ENCODE peak calls at places on chromosomes 1 and 21, in nine cellular contexts. One of them, this sample, is unnamed.

GRCh38 chr21:43916076-43916475 is 51.1 kb downstream of the AGPAT3 start:
- DNase-seq in left colon: no peak
- DNase-seq in GM13976: no peak
- DNase-seq in hippocampal formation: no peak
- DNase-seq in SHP77: no peak
- DNase-seq in activated CD4-positive, alpha-beta T cell treated with anti-CD3 and anti-CD28 coated beads, Interleukin-2, amount 10 ng/mL, durations not matched to agents 7 days and 5 days: no peak
- DNase-seq in T-helper 9 cell: no peak
- DNase-seq in stimulated activated CD8-positive, alpha-beta memory T cell treated with anti-CD3 and anti-CD28 coated beads, Interleukin-15, amount 100 ng/mL, for 24 hours: no peak
- DNase-seq in B cell: no peak
- DNase-seq in this sample: no peak

GRCh38 chr1:167082511-167083027 is 7.6 kb downstream of the GPA33 start:
- DNase-seq in activated CD4-positive, alpha-beta T cell treated with anti-CD3 and anti-CD28 coated beads, Interleukin-2, amount 10 ng/mL, durations not matched to agents 7 days and 5 days: no peak
- DNase-seq in SHP77: no peak
- DNase-seq in GM13976: no peak
- DNase-seq in T-helper 9 cell: no peak
- DNase-seq in B cell: no peak
- DNase-seq in hippocampal formation: no peak
- DNase-seq in stimulated activated CD8-positive, alpha-beta memory T cell treated with anti-CD3 and anti-CD28 coated beads, Interleukin-15, amount 100 ng/mL, for 24 hours: no peak
- DNase-seq in left colon: peak
- DNase-seq in this sample: no peak

GRCh38 chr1:153608742-153609584 is 4.0 kb downstream of the S100A16 start:
- DNase-seq in hippocampal formation: peak
- DNase-seq in T-helper 9 cell: no peak
- DNase-seq in SHP77: no peak
- DNase-seq in GM13976: no peak
- DNase-seq in left colon: peak
- DNase-seq in B cell: no peak
- DNase-seq in activated CD4-positive, alpha-beta T cell treated with anti-CD3 and anti-CD28 coated beads, Interleukin-2, amount 10 ng/mL, durations not matched to agents 7 days and 5 days: no peak
- DNase-seq in stimulated activated CD8-positive, alpha-beta memory T cell treated with anti-CD3 and anti-CD28 coated beads, Interleukin-15, amount 100 ng/mL, for 24 hours: no peak
- DNase-seq in this sample: no peak

GRCh38 chr1:212215910-212216309 is 69.3 kb upstream of the PPP2R5A start:
- DNase-seq in left colon: no peak
- DNase-seq in stimulated activated CD8-positive, alpha-beta memory T cell treated with anti-CD3 and anti-CD28 coated beads, Interleukin-15, amount 100 ng/mL, for 24 hours: no peak
- DNase-seq in GM13976: no peak
- DNase-seq in B cell: no peak
- DNase-seq in hippocampal formation: no peak
- DNase-seq in activated CD4-positive, alpha-beta T cell treated with anti-CD3 and anti-CD28 coated beads, Interleukin-2, amount 10 ng/mL, durations not matched to agents 7 days and 5 days: no peak
- DNase-seq in SHP77: no peak
- DNase-seq in T-helper 9 cell: no peak
- DNase-seq in this sample: no peak

GRCh38 chr1:233613252-233614172 is at the start of gene KCNK1:
- DNase-seq in stimulated activated CD8-positive, alpha-beta memory T cell treated with anti-CD3 and anti-CD28 coated beads, Interleukin-15, amount 100 ng/mL, for 24 hours: no peak
- DNase-seq in T-helper 9 cell: no peak
- DNase-seq in SHP77: no peak
- DNase-seq in left colon: peak
- DNase-seq in activated CD4-positive, alpha-beta T cell treated with anti-CD3 and anti-CD28 coated beads, Interleukin-2, amount 10 ng/mL, durations not matched to agents 7 days and 5 days: no peak
- DNase-seq in GM13976: peak
- DNase-seq in B cell: no peak
- DNase-seq in hippocampal formation: no peak
- DNase-seq in this sample: peak

GRCh38 chr1:207049974-207050391 is 1.0 kb downstream of the YOD1 start:
- DNase-seq in B cell: peak
- DNase-seq in GM13976: peak
- DNase-seq in hippocampal formation: peak
- DNase-seq in SHP77: peak
- DNase-seq in T-helper 9 cell: peak
- DNase-seq in stimulated activated CD8-positive, alpha-beta memory T cell treated with anti-CD3 and anti-CD28 coated beads, Interleukin-15, amount 100 ng/mL, for 24 hours: no peak
- DNase-seq in left colon: no peak
- DNase-seq in activated CD4-positive, alpha-beta T cell treated with anti-CD3 and anti-CD28 coated beads, Interleukin-2, amount 10 ng/mL, durations not matched to agents 7 days and 5 days: peak
- DNase-seq in this sample: peak

GRCh38 chr1:219529116-219529515 is 83.8 kb downstream of the ZC3H11B start:
- DNase-seq in B cell: no peak
- DNase-seq in GM13976: no peak
- DNase-seq in T-helper 9 cell: no peak
- DNase-seq in left colon: no peak
- DNase-seq in stimulated activated CD8-positive, alpha-beta memory T cell treated with anti-CD3 and anti-CD28 coated beads, Interleukin-15, amount 100 ng/mL, for 24 hours: no peak
- DNase-seq in SHP77: no peak
- DNase-seq in activated CD4-positive, alpha-beta T cell treated with anti-CD3 and anti-CD28 coated beads, Interleukin-2, amount 10 ng/mL, durations not matched to agents 7 days and 5 days: no peak
- DNase-seq in hippocampal formation: no peak
- DNase-seq in this sample: no peak

GRCh38 chr1:63103682-63104081 is 218.7 kb upstream of the FOXD3 start:
- DNase-seq in T-helper 9 cell: no peak
- DNase-seq in GM13976: no peak
- DNase-seq in activated CD4-positive, alpha-beta T cell treated with anti-CD3 and anti-CD28 coated beads, Interleukin-2, amount 10 ng/mL, durations not matched to agents 7 days and 5 days: no peak
- DNase-seq in hippocampal formation: no peak
- DNase-seq in B cell: no peak
- DNase-seq in SHP77: no peak
- DNase-seq in left colon: no peak
- DNase-seq in stimulated activated CD8-positive, alpha-beta memory T cell treated with anti-CD3 and anti-CD28 coated beads, Interleukin-15, amount 100 ng/mL, for 24 hours: no peak
- DNase-seq in this sample: no peak

GRCh38 chr1:183227963-183228649 is 42.0 kb downstream of the LAMC2 start:
- DNase-seq in SHP77: peak
- DNase-seq in GM13976: peak
- DNase-seq in stimulated activated CD8-positive, alpha-beta memory T cell treated with anti-CD3 and anti-CD28 coated beads, Interleukin-15, amount 100 ng/mL, for 24 hours: no peak
- DNase-seq in left colon: no peak
- DNase-seq in activated CD4-positive, alpha-beta T cell treated with anti-CD3 and anti-CD28 coated beads, Interleukin-2, amount 10 ng/mL, durations not matched to agents 7 days and 5 days: peak
- DNase-seq in B cell: no peak
- DNase-seq in hippocampal formation: no peak
- DNase-seq in T-helper 9 cell: no peak
- DNase-seq in this sample: peak

GRCh38 chr21:29053011-29053553 is 20.4 kb downstream of the CCT8 start:
- DNase-seq in stimulated activated CD8-positive, alpha-beta memory T cell treated with anti-CD3 and anti-CD28 coated beads, Interleukin-15, amount 100 ng/mL, for 24 hours: no peak
- DNase-seq in hippocampal formation: no peak
- DNase-seq in activated CD4-positive, alpha-beta T cell treated with anti-CD3 and anti-CD28 coated beads, Interleukin-2, amount 10 ng/mL, durations not matched to agents 7 days and 5 days: no peak
- DNase-seq in SHP77: no peak
- DNase-seq in T-helper 9 cell: no peak
- DNase-seq in B cell: no peak
- DNase-seq in GM13976: no peak
- DNase-seq in left colon: no peak
- DNase-seq in this sample: no peak

GRCh38 chr21:34889287-34889536 is 159.9 kb downstream of the RUNX1 start:
- DNase-seq in T-helper 9 cell: peak
- DNase-seq in left colon: peak
- DNase-seq in SHP77: peak
- DNase-seq in GM13976: no peak
- DNase-seq in hippocampal formation: no peak
- DNase-seq in activated CD4-positive, alpha-beta T cell treated with anti-CD3 and anti-CD28 coated beads, Interleukin-2, amount 10 ng/mL, durations not matched to agents 7 days and 5 days: peak
- DNase-seq in stimulated activated CD8-positive, alpha-beta memory T cell treated with anti-CD3 and anti-CD28 coated beads, Interleukin-15, amount 100 ng/mL, for 24 hours: no peak
- DNase-seq in B cell: no peak
- DNase-seq in this sample: peak

GRCh38 chr21:36694041-36694515 is 4.8 kb upstream of the SIM2 start:
- DNase-seq in stimulated activated CD8-positive, alpha-beta memory T cell treated with anti-CD3 and anti-CD28 coated beads, Interleukin-15, amount 100 ng/mL, for 24 hours: no peak
- DNase-seq in hippocampal formation: no peak
- DNase-seq in B cell: no peak
- DNase-seq in activated CD4-positive, alpha-beta T cell treated with anti-CD3 and anti-CD28 coated beads, Interleukin-2, amount 10 ng/mL, durations not matched to agents 7 days and 5 days: no peak
- DNase-seq in SHP77: no peak
- DNase-seq in GM13976: peak
- DNase-seq in T-helper 9 cell: no peak
- DNase-seq in left colon: no peak
- DNase-seq in this sample: no peak

GRCh38 chr21:44298301-44298700 is 1.6 kb upstream of the PFKL start:
- DNase-seq in left colon: no peak
- DNase-seq in hippocampal formation: no peak
- DNase-seq in GM13976: no peak
- DNase-seq in SHP77: no peak
- DNase-seq in activated CD4-positive, alpha-beta T cell treated with anti-CD3 and anti-CD28 coated beads, Interleukin-2, amount 10 ng/mL, durations not matched to agents 7 days and 5 days: peak
- DNase-seq in stimulated activated CD8-positive, alpha-beta memory T cell treated with anti-CD3 and anti-CD28 coated beads, Interleukin-15, amount 100 ng/mL, for 24 hours: no peak
- DNase-seq in B cell: no peak
- DNase-seq in T-helper 9 cell: no peak
- DNase-seq in this sample: no peak

GRCh38 chr1:229758101-229759036 is 132.3 kb downstream of the URB2 start:
- DNase-seq in stimulated activated CD8-positive, alpha-beta memory T cell treated with anti-CD3 and anti-CD28 coated beads, Interleukin-15, amount 100 ng/mL, for 24 hours: no peak
- DNase-seq in hippocampal formation: no peak
- DNase-seq in left colon: no peak
- DNase-seq in T-helper 9 cell: no peak
- DNase-seq in SHP77: no peak
- DNase-seq in activated CD4-positive, alpha-beta T cell treated with anti-CD3 and anti-CD28 coated beads, Interleukin-2, amount 10 ng/mL, durations not matched to agents 7 days and 5 days: no peak
- DNase-seq in B cell: no peak
- DNase-seq in GM13976: no peak
- DNase-seq in this sample: no peak

GRCh38 chr1:201038537-201038936 is 15.0 kb upstream of the KIF21B start:
- DNase-seq in stimulated activated CD8-positive, alpha-beta memory T cell treated with anti-CD3 and anti-CD28 coated beads, Interleukin-15, amount 100 ng/mL, for 24 hours: no peak
- DNase-seq in hippocampal formation: no peak
- DNase-seq in T-helper 9 cell: no peak
- DNase-seq in left colon: no peak
- DNase-seq in SHP77: no peak
- DNase-seq in GM13976: no peak
- DNase-seq in activated CD4-positive, alpha-beta T cell treated with anti-CD3 and anti-CD28 coated beads, Interleukin-2, amount 10 ng/mL, durations not matched to agents 7 days and 5 days: no peak
- DNase-seq in B cell: no peak
- DNase-seq in this sample: no peak

GRCh38 chr1:170385750-170386149 is 146.2 kb upstream of the GORAB start:
- DNase-seq in T-helper 9 cell: no peak
- DNase-seq in stimulated activated CD8-positive, alpha-beta memory T cell treated with anti-CD3 and anti-CD28 coated beads, Interleukin-15, amount 100 ng/mL, for 24 hours: no peak
- DNase-seq in B cell: no peak
- DNase-seq in GM13976: no peak
- DNase-seq in activated CD4-positive, alpha-beta T cell treated with anti-CD3 and anti-CD28 coated beads, Interleukin-2, amount 10 ng/mL, durations not matched to agents 7 days and 5 days: no peak
- DNase-seq in left colon: no peak
- DNase-seq in hippocampal formation: no peak
- DNase-seq in SHP77: no peak
- DNase-seq in this sample: no peak

GRCh38 chr1:55255901-55256300 is 40.7 kb upstream of the USP24 start:
- DNase-seq in GM13976: no peak
- DNase-seq in left colon: no peak
- DNase-seq in stimulated activated CD8-positive, alpha-beta memory T cell treated with anti-CD3 and anti-CD28 coated beads, Interleukin-15, amount 100 ng/mL, for 24 hours: no peak
- DNase-seq in hippocampal formation: no peak
- DNase-seq in SHP77: no peak
- DNase-seq in activated CD4-positive, alpha-beta T cell treated with anti-CD3 and anti-CD28 coated beads, Interleukin-2, amount 10 ng/mL, durations not matched to agents 7 days and 5 days: no peak
- DNase-seq in T-helper 9 cell: no peak
- DNase-seq in B cell: no peak
- DNase-seq in this sample: no peak

GRCh38 chr1:239550178-239550577 is 163.8 kb downstream of the CHRM3 start:
- DNase-seq in left colon: no peak
- DNase-seq in T-helper 9 cell: no peak
- DNase-seq in stimulated activated CD8-positive, alpha-beta memory T cell treated with anti-CD3 and anti-CD28 coated beads, Interleukin-15, amount 100 ng/mL, for 24 hours: no peak
- DNase-seq in SHP77: no peak
- DNase-seq in B cell: no peak
- DNase-seq in GM13976: no peak
- DNase-seq in hippocampal formation: no peak
- DNase-seq in activated CD4-positive, alpha-beta T cell treated with anti-CD3 and anti-CD28 coated beads, Interleukin-2, amount 10 ng/mL, durations not matched to agents 7 days and 5 days: no peak
- DNase-seq in this sample: no peak

GRCh38 chr1:145696630-145696960 is 10.6 kb downstream of the PDZK1 start:
- DNase-seq in B cell: no peak
- DNase-seq in left colon: no peak
- DNase-seq in SHP77: no peak
- DNase-seq in hippocampal formation: no peak
- DNase-seq in GM13976: no peak
- DNase-seq in activated CD4-positive, alpha-beta T cell treated with anti-CD3 and anti-CD28 coated beads, Interleukin-2, amount 10 ng/mL, durations not matched to agents 7 days and 5 days: no peak
- DNase-seq in stimulated activated CD8-positive, alpha-beta memory T cell treated with anti-CD3 and anti-CD28 coated beads, Interleukin-15, amount 100 ng/mL, for 24 hours: no peak
- DNase-seq in T-helper 9 cell: no peak
- DNase-seq in this sample: no peak

GRCh38 chr21:30102881-30103280 is 63.7 kb downstream of the CLDN17 start:
- DNase-seq in T-helper 9 cell: no peak
- DNase-seq in SHP77: no peak
- DNase-seq in stimulated activated CD8-positive, alpha-beta memory T cell treated with anti-CD3 and anti-CD28 coated beads, Interleukin-15, amount 100 ng/mL, for 24 hours: no peak
- DNase-seq in hippocampal formation: no peak
- DNase-seq in GM13976: no peak
- DNase-seq in activated CD4-positive, alpha-beta T cell treated with anti-CD3 and anti-CD28 coated beads, Interleukin-2, amount 10 ng/mL, durations not matched to agents 7 days and 5 days: no peak
- DNase-seq in B cell: no peak
- DNase-seq in left colon: no peak
- DNase-seq in this sample: no peak

GRCh38 chr1:109724933-109725332 is 12.9 kb downstream of the GSTM5 start:
- DNase-seq in hippocampal formation: no peak
- DNase-seq in T-helper 9 cell: no peak
- DNase-seq in activated CD4-positive, alpha-beta T cell treated with anti-CD3 and anti-CD28 coated beads, Interleukin-2, amount 10 ng/mL, durations not matched to agents 7 days and 5 days: no peak
- DNase-seq in GM13976: no peak
- DNase-seq in left colon: no peak
- DNase-seq in B cell: no peak
- DNase-seq in stimulated activated CD8-positive, alpha-beta memory T cell treated with anti-CD3 and anti-CD28 coated beads, Interleukin-15, amount 100 ng/mL, for 24 hours: no peak
- DNase-seq in SHP77: no peak
- DNase-seq in this sample: no peak

GRCh38 chr1:85109475-85109874 is 61.2 kb upstream of the MCOLN3 start:
- DNase-seq in B cell: no peak
- DNase-seq in GM13976: peak
- DNase-seq in hippocampal formation: peak
- DNase-seq in activated CD4-positive, alpha-beta T cell treated with anti-CD3 and anti-CD28 coated beads, Interleukin-2, amount 10 ng/mL, durations not matched to agents 7 days and 5 days: peak
- DNase-seq in left colon: peak
- DNase-seq in T-helper 9 cell: peak
- DNase-seq in SHP77: peak
- DNase-seq in stimulated activated CD8-positive, alpha-beta memory T cell treated with anti-CD3 and anti-CD28 coated beads, Interleukin-15, amount 100 ng/mL, for 24 hours: no peak
- DNase-seq in this sample: peak

GRCh38 chr1:89780721-89781120 is 40.1 kb upstream of the LRRC8D start:
- DNase-seq in SHP77: no peak
- DNase-seq in GM13976: peak
- DNase-seq in stimulated activated CD8-positive, alpha-beta memory T cell treated with anti-CD3 and anti-CD28 coated beads, Interleukin-15, amount 100 ng/mL, for 24 hours: no peak
- DNase-seq in B cell: no peak
- DNase-seq in left colon: no peak
- DNase-seq in T-helper 9 cell: no peak
- DNase-seq in activated CD4-positive, alpha-beta T cell treated with anti-CD3 and anti-CD28 coated beads, Interleukin-2, amount 10 ng/mL, durations not matched to agents 7 days and 5 days: peak
- DNase-seq in hippocampal formation: peak
- DNase-seq in this sample: peak

GRCh38 chr1:32241011-32241763 is 5.8 kb upstream of the FAM167B start:
- DNase-seq in left colon: peak
- DNase-seq in activated CD4-positive, alpha-beta T cell treated with anti-CD3 and anti-CD28 coated beads, Interleukin-2, amount 10 ng/mL, durations not matched to agents 7 days and 5 days: peak
- DNase-seq in SHP77: peak
- DNase-seq in T-helper 9 cell: no peak
- DNase-seq in GM13976: peak
- DNase-seq in hippocampal formation: peak
- DNase-seq in stimulated activated CD8-positive, alpha-beta memory T cell treated with anti-CD3 and anti-CD28 coated beads, Interleukin-15, amount 100 ng/mL, for 24 hours: no peak
- DNase-seq in B cell: peak
- DNase-seq in this sample: peak

GRCh38 chr1:23430803-23431202 is 6.3 kb upstream of the TCEA3 start:
- DNase-seq in left colon: no peak
- DNase-seq in hippocampal formation: no peak
- DNase-seq in activated CD4-positive, alpha-beta T cell treated with anti-CD3 and anti-CD28 coated beads, Interleukin-2, amount 10 ng/mL, durations not matched to agents 7 days and 5 days: no peak
- DNase-seq in B cell: no peak
- DNase-seq in T-helper 9 cell: no peak
- DNase-seq in GM13976: no peak
- DNase-seq in stimulated activated CD8-positive, alpha-beta memory T cell treated with anti-CD3 and anti-CD28 coated beads, Interleukin-15, amount 100 ng/mL, for 24 hours: no peak
- DNase-seq in SHP77: no peak
- DNase-seq in this sample: no peak

GRCh38 chr1:194369622-194370021 is 1183.2 kb upstream of the B3GALT2 start:
- DNase-seq in SHP77: no peak
- DNase-seq in stimulated activated CD8-positive, alpha-beta memory T cell treated with anti-CD3 and anti-CD28 coated beads, Interleukin-15, amount 100 ng/mL, for 24 hours: no peak
- DNase-seq in left colon: no peak
- DNase-seq in T-helper 9 cell: no peak
- DNase-seq in B cell: no peak
- DNase-seq in GM13976: no peak
- DNase-seq in activated CD4-positive, alpha-beta T cell treated with anti-CD3 and anti-CD28 coated beads, Interleukin-2, amount 10 ng/mL, durations not matched to agents 7 days and 5 days: no peak
- DNase-seq in hippocampal formation: no peak
- DNase-seq in this sample: no peak

GRCh38 chr1:63557365-63557987 is 34.2 kb downstream of the EFCAB7 start:
- DNase-seq in SHP77: no peak
- DNase-seq in activated CD4-positive, alpha-beta T cell treated with anti-CD3 and anti-CD28 coated beads, Interleukin-2, amount 10 ng/mL, durations not matched to agents 7 days and 5 days: peak
- DNase-seq in T-helper 9 cell: no peak
- DNase-seq in B cell: no peak
- DNase-seq in GM13976: peak
- DNase-seq in left colon: no peak
- DNase-seq in hippocampal formation: no peak
- DNase-seq in stimulated activated CD8-positive, alpha-beta memory T cell treated with anti-CD3 and anti-CD28 coated beads, Interleukin-15, amount 100 ng/mL, for 24 hours: no peak
- DNase-seq in this sample: peak

GRCh38 chr1:67058761-67059160 is 4.8 kb upstream of the SLC35D1 start:
- DNase-seq in stimulated activated CD8-positive, alpha-beta memory T cell treated with anti-CD3 and anti-CD28 coated beads, Interleukin-15, amount 100 ng/mL, for 24 hours: no peak
- DNase-seq in T-helper 9 cell: no peak
- DNase-seq in SHP77: no peak
- DNase-seq in B cell: no peak
- DNase-seq in activated CD4-positive, alpha-beta T cell treated with anti-CD3 and anti-CD28 coated beads, Interleukin-2, amount 10 ng/mL, durations not matched to agents 7 days and 5 days: no peak
- DNase-seq in left colon: no peak
- DNase-seq in hippocampal formation: no peak
- DNase-seq in GM13976: no peak
- DNase-seq in this sample: no peak

GRCh38 chr1:114688526-114688925 is 6.8 kb downstream of the AMPD1 start:
- DNase-seq in GM13976: no peak
- DNase-seq in T-helper 9 cell: no peak
- DNase-seq in hippocampal formation: no peak
- DNase-seq in B cell: no peak
- DNase-seq in left colon: no peak
- DNase-seq in SHP77: no peak
- DNase-seq in activated CD4-positive, alpha-beta T cell treated with anti-CD3 and anti-CD28 coated beads, Interleukin-2, amount 10 ng/mL, durations not matched to agents 7 days and 5 days: no peak
- DNase-seq in stimulated activated CD8-positive, alpha-beta memory T cell treated with anti-CD3 and anti-CD28 coated beads, Interleukin-15, amount 100 ng/mL, for 24 hours: no peak
- DNase-seq in this sample: no peak

GRCh38 chr1:219296916-219297315 is 123.2 kb downstream of the LYPLAL1 start:
- DNase-seq in T-helper 9 cell: no peak
- DNase-seq in SHP77: no peak
- DNase-seq in GM13976: no peak
- DNase-seq in left colon: no peak
- DNase-seq in stimulated activated CD8-positive, alpha-beta memory T cell treated with anti-CD3 and anti-CD28 coated beads, Interleukin-15, amount 100 ng/mL, for 24 hours: no peak
- DNase-seq in activated CD4-positive, alpha-beta T cell treated with anti-CD3 and anti-CD28 coated beads, Interleukin-2, amount 10 ng/mL, durations not matched to agents 7 days and 5 days: no peak
- DNase-seq in hippocampal formation: no peak
- DNase-seq in B cell: no peak
- DNase-seq in this sample: no peak